ENCODE peak calls at places on chromosomes 6 and 20, in four cellular contexts. B is WERI-Rb-1, V is right lobe of liver, E is cardiac muscle cell. U is an unnamed sample.

GRCh38 chr6:45421700-45422540 is 44.2 kb upstream of the SUPT3H start:
- DNase-seq in B (peak; percentile 80), V (peak; percentile 56), E (peak; percentile 81), U (peak; percentile 90)

GRCh38 chr6:157764346-157765068 is 58.5 kb upstream of the SNX9 start:
- DNase-seq in B (no peak), V (no peak), E (peak; percentile 99), U (peak; percentile 88)

GRCh38 chr6:157469378-157469777 is 88.4 kb downstream of the ZDHHC14 start:
- DNase-seq in B (no peak), V (no peak), E (peak; percentile 29), U (no peak)

GRCh38 chr20:21022925-21023324 is 83.2 kb downstream of the LINC00237 start:
- DNase-seq in B (no peak), V (no peak), E (no peak), U (no peak)

GRCh38 chr6:109483744-109484075 is 691 bp upstream of the ZBTB24 start:
- DNase-seq in B (no peak), V (no peak), E (no peak), U (no peak)

GRCh38 chr6:148457137-148457842 is 114.7 kb downstream of the SASH1 start:
- DNase-seq in B (no peak), V (no peak), E (peak; percentile 24), U (no peak)

GRCh38 chr6:75815756-75816155 is 66.7 kb downstream of the MYO6 start:
- DNase-seq in B (no peak), V (no peak), E (no peak), U (no peak)

GRCh38 chr6:47126647-47127339 is 84.7 kb upstream of the ADGRF1 start:
- DNase-seq in B (no peak), V (no peak), E (peak; percentile 73), U (no peak)

GRCh38 chr6:4518506-4518905 is 257.7 kb upstream of the CDYL start:
- DNase-seq in B (no peak), V (no peak), E (peak; percentile 25), U (no peak)

GRCh38 chr20:5136096-5136495 is 9.3 kb downstream of the CDS2 start:
- DNase-seq in B (no peak), V (no peak), E (no peak), U (no peak)

GRCh38 chr6:6919173-6919572 is 188.6 kb upstream of the RREB1 start:
- DNase-seq in B (no peak), V (no peak), E (no peak), U (no peak)

GRCh38 chr6:14640631-14641030 is 523.1 kb downstream of the CD83 start:
- DNase-seq in B (peak; percentile 85), V (no peak), E (no peak), U (no peak)

GRCh38 chr6:21500894-21501293 is 92.7 kb upstream of the SOX4 start:
- DNase-seq in B (peak; percentile 36), V (no peak), E (no peak), U (no peak)

GRCh38 chr6:44960898-44961297 is 367.2 kb upstream of the RUNX2 start:
- DNase-seq in B (no peak), V (no peak), E (peak; percentile 12), U (no peak)

GRCh38 chr20:45055056-45055455 is 45.9 kb downstream of the KCNS1 start:
- DNase-seq in B (no peak), V (no peak), E (no peak), U (no peak)

GRCh38 chr20:38982291-38982690 is 20.1 kb downstream of the DHX35 start:
- DNase-seq in B (no peak), V (no peak), E (no peak), U (no peak)

GRCh38 chr20:28562510-28562898 is 2695.0 kb upstream of the DEFB115 start:
- DNase-seq in B (no peak), V (no peak), E (peak; percentile 73), U (no peak)

GRCh38 chr6:167739721-167740475 is 86.8 kb upstream of the AFDN start:
- DNase-seq in B (no peak), V (peak; percentile 33), E (no peak), U (peak; percentile 56)

GRCh38 chr20:50027611-50028105 is 44.9 kb downstream of the SNAI1 start:
- DNase-seq in B (peak; percentile 28), V (peak; percentile 71), E (peak; percentile 94), U (no peak)

GRCh38 chr6:53796791-53797190 is 2.0 kb downstream of the LRRC1 start:
- DNase-seq in B (no peak), V (no peak), E (no peak), U (no peak)

GRCh38 chr6:24228681-24229255 is 102.8 kb downstream of the NRSN1 start:
- DNase-seq in B (no peak), V (no peak), E (peak; percentile 75), U (no peak)

GRCh38 chr20:34710861-34711574 is 6.9 kb downstream of the TP53INP2 start:
- DNase-seq in B (no peak), V (peak; percentile 23), E (no peak), U (no peak)

GRCh38 chr20:63624486-63624885 is 2.4 kb downstream of the GMEB2 start:
- DNase-seq in B (no peak), V (no peak), E (peak; percentile 73), U (peak; percentile 63)

GRCh38 chr20:50579511-50579910 is 69.3 kb downstream of the PTPN1 start:
- DNase-seq in B (no peak), V (no peak), E (no peak), U (peak; percentile 31)

GRCh38 chr6:16819752-16820151 is 58.5 kb upstream of the ATXN1 start:
- DNase-seq in B (no peak), V (peak; percentile 77), E (no peak), U (no peak)

GRCh38 chr6:54020311-54020710 is 90.9 kb upstream of the MLIP start:
- DNase-seq in B (no peak), V (no peak), E (no peak), U (no peak)

GRCh38 chr6:96104910-96105309 is 89.1 kb downstream of the FUT9 start:
- DNase-seq in B (no peak), V (no peak), E (no peak), U (no peak)

GRCh38 chr20:50587291-50587961 is 77.2 kb downstream of the PTPN1 start:
- DNase-seq in B (no peak), V (no peak), E (no peak), U (peak; percentile 64)

GRCh38 chr6:105601541-105602174 is 198.8 kb upstream of the PREP start:
- DNase-seq in B (no peak), V (no peak), E (peak; percentile 98), U (no peak)

GRCh38 chr6:15399651-15400470 is 154.0 kb downstream of the JARID2 start:
- DNase-seq in B (peak; percentile 95), V (peak; percentile 79), E (peak; percentile 92), U (no peak)

GRCh38 chr6:163443985-163444553 is 29.6 kb downstream of the QKI start:
- DNase-seq in B (no peak), V (no peak), E (no peak), U (no peak)

GRCh38 chr6:134170844-134171243 is 118.4 kb upstream of the SLC2A12 start:
- DNase-seq in B (peak; percentile 87), V (no peak), E (peak; percentile 64), U (no peak)

GRCh38 chr6:37688088-37688850 is 9.4 kb downstream of the MDGA1 start:
- DNase-seq in B (no peak), V (no peak), E (no peak), U (no peak)

GRCh38 chr6:37693079-37693478 is 4.6 kb downstream of the MDGA1 start:
- DNase-seq in B (no peak), V (no peak), E (no peak), U (no peak)

GRCh38 chr6:37690964-37691735 is 6.5 kb downstream of the MDGA1 start:
- DNase-seq in B (no peak), V (no peak), E (no peak), U (no peak)

GRCh38 chr6:37691904-37692806 is 5.5 kb downstream of the MDGA1 start:
- DNase-seq in B (peak; percentile 92), V (peak; percentile 74), E (peak; percentile 74), U (peak; percentile 94)

DNA sequence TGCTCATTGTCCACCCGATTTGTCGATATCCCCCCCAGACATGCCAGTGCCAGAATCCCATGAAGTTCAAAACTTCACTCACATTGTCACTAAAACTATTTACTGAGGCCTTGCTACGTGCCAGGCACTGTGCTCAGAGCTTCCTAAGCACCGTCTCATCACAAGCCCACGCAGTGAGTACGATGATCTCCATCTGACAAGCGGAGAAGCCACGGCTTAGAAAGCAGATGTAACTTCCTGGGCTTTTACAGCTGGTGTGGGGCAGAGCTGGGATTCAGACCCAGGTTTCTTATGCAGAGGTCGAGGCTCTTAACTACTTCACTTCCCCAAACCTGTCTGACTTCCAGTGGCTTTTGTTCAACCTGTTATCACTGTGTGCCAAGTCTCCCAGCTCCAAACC is 8.3 kb downstream of the MDGA1 start:
- DNase-seq in B (no peak), V (no peak), E (no peak), U (no peak)
- H3K27ac ChIP-seq in B (no peak overlapping the region), V (no peak overlapping the region), E (no peak overlapping the region), U (no peak overlapping the region)

GRCh38 chr6:10425177-10425972 is 10.5 kb upstream of the TFAP2A start:
- DNase-seq in B (no peak), V (no peak), E (no peak), U (no peak)
- H3K4me3 ChIP-seq in B (peak overlapping the region; percentile 51), V (peak overlapping the region; percentile 51), E (peak overlapping the region; percentile 37), U (peak overlapping the region; percentile 44)

GRCh38 chr20:52682271-52682670 is 289.9 kb upstream of the TSHZ2 start:
- DNase-seq in B (no peak), V (no peak), E (no peak), U (no peak)
- H3K27ac ChIP-seq in B (no peak overlapping the region), V (no peak overlapping the region), E (no peak overlapping the region), U (no peak overlapping the region)

DNA sequence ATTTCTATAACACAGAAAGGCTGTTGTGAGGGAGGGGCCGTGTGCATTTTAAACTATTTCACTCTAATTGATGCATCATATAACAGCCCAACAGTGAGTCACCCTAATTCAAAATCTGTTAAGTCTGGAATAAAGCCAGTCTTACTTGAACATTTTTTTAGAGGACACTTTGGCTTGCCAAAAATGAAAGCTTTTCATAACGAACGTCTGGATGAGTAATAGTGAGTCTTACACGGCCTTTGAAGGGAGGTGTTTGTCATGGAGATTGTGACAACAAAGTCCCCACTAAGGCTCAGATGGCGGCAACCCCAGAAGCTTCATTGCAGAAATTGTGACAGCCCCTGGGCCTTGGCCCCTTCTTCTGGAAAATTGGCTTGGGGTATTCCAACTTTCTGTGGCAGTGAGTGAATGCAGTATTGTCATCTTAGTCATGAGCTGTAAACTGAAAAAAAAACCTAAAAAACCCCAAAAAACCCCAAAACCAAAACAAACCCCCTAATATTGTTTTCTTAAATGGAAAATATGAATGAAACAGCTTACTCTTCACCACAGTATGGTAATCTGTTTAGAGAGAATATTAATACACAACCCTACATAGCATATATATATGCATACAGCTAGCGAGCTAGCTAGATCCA is 92.6 kb upstream of the CLDN20 start:
- DNase-seq in B (no peak), V (no peak), E (peak; percentile 91), U (no peak)
- H3K4me3 ChIP-seq in B (no peak overlapping the region), V (no peak overlapping the region), E (no peak overlapping the region), U (no peak overlapping the region)

DNA sequence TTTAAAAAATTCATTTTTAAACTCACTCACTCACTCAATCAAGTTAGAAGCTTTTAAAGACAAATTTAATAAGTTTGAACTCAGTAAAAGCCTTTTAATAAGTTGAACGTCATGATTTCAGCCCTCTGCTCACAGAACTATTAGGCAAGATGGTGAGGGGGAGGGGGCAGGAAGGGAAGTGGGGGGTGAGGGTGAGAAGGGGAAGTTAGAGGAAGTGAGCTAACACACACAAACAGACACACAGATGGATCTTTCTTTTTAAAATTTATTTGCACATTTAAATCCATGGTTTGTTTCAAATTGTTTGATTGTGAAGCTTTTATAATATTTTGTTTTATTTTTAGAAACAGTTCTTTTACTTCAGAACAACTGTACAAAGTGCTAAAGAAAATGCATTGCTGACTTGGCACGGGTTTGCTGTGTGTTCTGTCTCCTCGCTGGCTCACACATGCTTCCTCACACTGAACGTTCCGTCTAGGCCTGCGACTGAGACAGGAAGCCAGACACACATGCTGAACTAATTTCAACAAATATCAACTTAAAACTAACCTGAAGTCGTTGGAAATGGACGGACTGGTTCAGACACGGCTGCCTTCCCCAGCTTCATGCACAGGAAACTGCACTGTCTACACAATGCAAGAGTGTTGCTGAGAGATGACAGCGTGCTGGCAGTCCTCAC is 7.9 kb upstream of the ZBP1 start:
- DNase-seq in B (no peak), V (no peak), E (peak; percentile 91), U (peak; percentile 83)
- H3K27ac ChIP-seq in B (no peak overlapping the region), V (peak overlapping the region; percentile 48), E (no peak overlapping the region), U (peak overlapping the region; percentile 86)

U was measured in spleen.